ENCODE peak calls at places on chromosomes 13 and 19, in ten cellular contexts. L is GM12864; V is smooth muscle cell of the brain vasculature; D is hepatic stellate cell; O is foreskin fibroblast; B is esophagus squamous epithelium; Z is HT1080; C is activated naive CD4-positive, alpha-beta T cell; G is iris pigment epithelial cell; F is nephron progenitor cell. S is an unnamed sample.

GRCh38 chr19:38812004-38812840 is 523 bp downstream of the LGALS4 start:
- DNase-seq in L (no peak), V (no peak), D (no peak), O (no peak), B (no peak), Z (no peak), C (no peak), G (no peak), F (no peak), S (no peak)

GRCh38 chr13:23430664-23431063 is 2.8 kb downstream of the SACS start:
- DNase-seq in L (no peak), V (no peak), D (no peak), O (no peak), B (no peak), Z (no peak), C (no peak), G (no peak), F (no peak), S (no peak)

GRCh38 chr19:44745386-44745831 is 3.1 kb upstream of the BCL3 start:
- DNase-seq in L (no peak), V (no peak), D (peak; percentile 77), O (peak; percentile 81), B (no peak), Z (peak; percentile 43), C (no peak), G (peak; percentile 75), F (no peak), S (peak; percentile 61)

GRCh38 chr19:47110521-47111080 is 3.0 kb downstream of the ZC3H4 start:
- DNase-seq in L (no peak), V (no peak), D (no peak), O (no peak), B (no peak), Z (no peak), C (no peak), G (no peak), F (no peak), S (peak; percentile 32)

GRCh38 chr13:50713849-50714248 is 129.6 kb downstream of the DLEU7 start:
- DNase-seq in L (no peak), V (peak; percentile 45), D (peak; percentile 46), O (peak; percentile 67), B (no peak), Z (peak; percentile 97), C (no peak), G (peak; percentile 98), F (no peak), S (peak; percentile 82)

GRCh38 chr13:74450525-74450845 is 316.3 kb upstream of the KLF12 start:
- DNase-seq in L (no peak), V (no peak), D (no peak), O (no peak), B (no peak), Z (no peak), C (no peak), G (no peak), F (no peak), S (no peak)

GRCh38 chr19:32674153-32674958 is 624 bp downstream of the ANKRD27 start:
- DNase-seq in L (no peak), V (no peak), D (no peak), O (no peak), B (no peak), Z (no peak), C (no peak), G (no peak), F (peak; percentile 46), S (peak; percentile 26)

GRCh38 chr13:21759503-21759902 is 88.6 kb downstream of the FGF9 start:
- DNase-seq in L (no peak), V (no peak), D (no peak), O (no peak), B (no peak), Z (no peak), C (no peak), G (no peak), F (no peak), S (no peak)

GRCh38 chr19:17496337-17496997 is 15.0 kb upstream of the PGLS start:
- DNase-seq in L (peak; percentile 61), V (no peak), D (peak; percentile 78), O (peak; percentile 43), B (no peak), Z (peak; percentile 54), C (peak; percentile 53), G (peak; percentile 58), F (peak; percentile 77), S (peak; percentile 79)

GRCh38 chr19:32407004-32407992 is 1.7 kb downstream of the DPY19L3 start:
- DNase-seq in L (no peak), V (no peak), D (no peak), O (peak; percentile 71), B (no peak), Z (peak; percentile 11), C (no peak), G (peak; percentile 61), F (peak; percentile 43), S (peak; percentile 17)

GRCh38 chr19:35903550-35904179 is 1.3 kb downstream of the HCST start:
- DNase-seq in L (peak; percentile 84), V (no peak), D (peak; percentile 79), O (peak; percentile 79), B (peak; percentile 75), Z (peak; percentile 77), C (peak; percentile 42), G (peak; percentile 59), F (peak; percentile 64), S (peak; percentile 89)

GRCh38 chr19:31223805-31224534 is 125.3 kb downstream of the TSHZ3 start:
- DNase-seq in L (no peak), V (no peak), D (peak; percentile 59), O (peak; percentile 93), B (no peak), Z (peak; percentile 48), C (no peak), G (peak; percentile 93), F (no peak), S (peak; percentile 93)

GRCh38 chr19:6064703-6065073 is 45.6 kb downstream of the RFX2 start:
- DNase-seq in L (no peak), V (no peak), D (no peak), O (no peak), B (no peak), Z (no peak), C (no peak), G (no peak), F (no peak), S (no peak)

GRCh38 chr13:99296270-99296865 is 10.8 kb downstream of the GPR183 start:
- DNase-seq in L (no peak), V (no peak), D (no peak), O (no peak), B (no peak), Z (no peak), C (no peak), G (peak; percentile 54), F (no peak), S (no peak)

GRCh38 chr13:100520936-100521765 is 67.4 kb downstream of the GGACT start:
- DNase-seq in L (no peak), V (no peak), D (no peak), O (no peak), B (no peak), Z (no peak), C (no peak), G (no peak), F (peak; percentile 60), S (no peak)

GRCh38 chr19:33798701-33799111 is 2.0 kb downstream of the KCTD15 start:
- DNase-seq in L (no peak), V (no peak), D (peak; percentile 61), O (no peak), B (no peak), Z (no peak), C (no peak), G (peak; percentile 56), F (no peak), S (no peak)

GRCh38 chr13:94198666-94199065 is 280.8 kb downstream of the DCT start:
- DNase-seq in L (no peak), V (no peak), D (no peak), O (no peak), B (no peak), Z (peak; percentile 23), C (no peak), G (peak; percentile 58), F (no peak), S (no peak)

GRCh38 chr19:10661946-10662345 is 7.8 kb downstream of the ILF3 start:
- DNase-seq in L (no peak), V (no peak), D (no peak), O (no peak), B (no peak), Z (no peak), C (no peak), G (no peak), F (no peak), S (no peak)

GRCh38 chr13:71320452-71320851 is 546.6 kb downstream of the DACH1 start:
- DNase-seq in L (no peak), V (no peak), D (peak; percentile 0), O (no peak), B (no peak), Z (peak; percentile 52), C (no peak), G (peak; percentile 40), F (no peak), S (peak; percentile 48)

GRCh38 chr19:43651758-43652545 is 12.3 kb upstream of the CADM4 start:
- DNase-seq in L (no peak), V (peak; percentile 37), D (peak; percentile 75), O (peak; percentile 38), B (no peak), Z (peak; percentile 43), C (no peak), G (peak; percentile 70), F (peak; percentile 58), S (peak; percentile 66)

GRCh38 chr19:52689804-52690394 is 44.9 kb downstream of the ZNF611 start:
- DNase-seq in L (no peak), V (no peak), D (no peak), O (peak; percentile 7), B (no peak), Z (peak; percentile 1), C (peak; percentile 2), G (peak; percentile 9), F (peak; percentile 58), S (peak; percentile 33)

GRCh38 chr19:34851277-34851804 is 75.4 kb upstream of the ZNF30 start:
- DNase-seq in L (no peak), V (no peak), D (no peak), O (no peak), B (no peak), Z (no peak), C (no peak), G (no peak), F (no peak), S (no peak)

GRCh38 chr19:28556371-28556770 is 656.6 kb downstream of the UQCRFS1 start:
- DNase-seq in L (no peak), V (no peak), D (no peak), O (no peak), B (no peak), Z (no peak), C (no peak), G (no peak), F (no peak), S (no peak)

GRCh38 chr13:113564331-113565023 is 20.1 kb upstream of the TFDP1 start:
- DNase-seq in L (no peak), V (no peak), D (no peak), O (no peak), B (no peak), Z (no peak), C (no peak), G (no peak), F (no peak), S (no peak)

GRCh38 chr13:98722958-98723357 is 29.5 kb downstream of the SLC15A1 start:
- DNase-seq in L (no peak), V (no peak), D (no peak), O (no peak), B (no peak), Z (no peak), C (no peak), G (no peak), F (no peak), S (no peak)

GRCh38 chr13:109784590-109785140 is 1.7 kb downstream of the IRS2 start:
- DNase-seq in L (no peak), V (no peak), D (peak; percentile 75), O (peak; percentile 77), B (no peak), Z (no peak), C (peak; percentile 28), G (peak; percentile 78), F (peak; percentile 93), S (peak; percentile 80)

GRCh38 chr13:49779721-49780120 is 12.8 kb downstream of the KPNA3 start:
- DNase-seq in L (no peak), V (no peak), D (no peak), O (no peak), B (no peak), Z (no peak), C (no peak), G (no peak), F (no peak), S (no peak)

GRCh38 chr13:19984430-19985218 is 26.1 kb downstream of the ZMYM2 start:
- DNase-seq in L (no peak), V (no peak), D (peak; percentile 58), O (peak; percentile 19), B (no peak), Z (peak; percentile 23), C (no peak), G (peak; percentile 68), F (no peak), S (peak; percentile 64)